ENCODE peak calls at places on chromosomes 12 and 14, in seven cellular contexts. F, O, D, S, I, R and X are unnamed samples.

GRCh38 chr12:102629262-102629888 is 149.0 kb upstream of the IGF1 start:
- DNase-seq in R (no peak), O (no peak), S (no peak), D (no peak), I (no peak), F (no peak), X (no peak)

GRCh38 chr12:120865094-120865493 is 39.1 kb downstream of the SPPL3 start:
- DNase-seq in O (no peak), S (no peak), I (no peak), D (no peak), R (no peak), F (no peak), X (no peak)

GRCh38 chr12:47828967-47829482 is 9.3 kb upstream of the HDAC7 start:
- DNase-seq in S (no peak), F (peak), R (no peak), O (no peak), D (no peak), I (peak), X (no peak)

GRCh38 chr12:78194448-78194847 is 363.8 kb downstream of the NAV3 start:
- DNase-seq in I (peak), R (no peak), S (no peak), D (no peak), F (no peak), O (no peak), X (no peak)

GRCh38 chr12:88805692-88806091 is 225.4 kb upstream of the KITLG start:
- DNase-seq in F (no peak), O (no peak), S (no peak), R (no peak), I (no peak), D (no peak), X (no peak)

GRCh38 chr12:52425466-52425865 is 8.7 kb downstream of the KRT75 start:
- DNase-seq in S (peak), O (no peak), F (no peak), I (no peak), D (no peak), R (no peak), X (no peak)

GRCh38 chr12:76158518-76159321 is 74.2 kb upstream of the NAP1L1 start:
- DNase-seq in F (peak), I (peak), R (no peak), D (no peak), O (peak), S (peak), X (peak)

GRCh38 chr12:127455347-127456265 is 811.4 kb upstream of the TMEM132C start:
- DNase-seq in I (no peak), R (peak), F (no peak), D (peak), O (no peak), S (no peak), X (no peak)

GRCh38 chr12:13114251-13115052 is 11.0 kb upstream of the GSG1 start:
- DNase-seq in F (no peak), D (no peak), R (no peak), S (no peak), I (peak), O (no peak), X (no peak)

GRCh38 chr14:28264306-28264705 is 502.3 kb upstream of the FOXG1 start:
- DNase-seq in S (no peak), I (no peak), R (no peak), D (no peak), F (no peak), O (no peak), X (no peak)

GRCh38 chr12:76030378-76031080 is 1.0 kb downstream of the PHLDA1 start:
- DNase-seq in R (peak), F (peak), O (peak), D (peak), I (no peak), S (peak), X (peak)

GRCh38 chr14:24664366-24664765 is 30.4 kb upstream of the GZMB start:
- DNase-seq in D (no peak), I (no peak), F (no peak), S (no peak), O (no peak), R (no peak), X (no peak)

GRCh38 chr12:131140069-131140435 is 186.3 kb downstream of the ADGRD1 start:
- DNase-seq in D (no peak), I (no peak), R (no peak), O (no peak), S (no peak), F (no peak), X (no peak)

GRCh38 chr12:28164644-28165313 is 25.5 kb upstream of the CCDC91 start:
- DNase-seq in I (peak), O (no peak), R (no peak), F (no peak), D (no peak), S (no peak), X (no peak)

GRCh38 chr12:107327783-107328182 is 234.4 kb upstream of the CRY1 start:
- DNase-seq in R (no peak), F (no peak), O (no peak), I (no peak), D (no peak), S (no peak), X (no peak)

GRCh38 chr12:50058743-50059312 is 1.4 kb downstream of the ASIC1 start:
- DNase-seq in S (peak), F (peak), R (peak), O (no peak), I (no peak), D (no peak), X (no peak)

GRCh38 chr12:131682511-131682895 is 28.4 kb upstream of the SFSWAP start:
- DNase-seq in D (no peak), O (no peak), R (no peak), F (peak), I (no peak), S (no peak), X (no peak)

GRCh38 chr12:57888407-57889157 is 42.1 kb upstream of the CTDSP2 start:
- DNase-seq in R (peak), D (peak), I (peak), O (no peak), S (peak), F (no peak), X (no peak)